ENCODE peak calls at places on chromosomes 2 and 18, in nine cellular contexts. X is astrocyte of the spinal cord; K is stimulated activated CD8-positive, alpha-beta memory T cell treated with anti-CD3 and anti-CD28 coated beads, Interleukin-15, amount 100 ng/mL, for 1 hour; C is fibroblast of pulmonary artery; W is BJ; D is left ventricle myocardium inferior; I is GM12891; N is HEK293T; Y is CD8-positive, alpha-beta memory T cell. T is an unnamed sample.

GRCh38 chr18:31429623-31430022 is 17.9 kb upstream of the DSG3 start:
- DNase-seq in X (no peak), K (no peak), C (no peak), W (no peak), D (no peak), I (no peak), N (no peak), Y (no peak), T (no peak)

GRCh38 chr18:28198588-28198987 is 21.7 kb upstream of the CDH2 start:
- DNase-seq in X (no peak), K (no peak), C (no peak), W (no peak), D (no peak), I (no peak), N (no peak), Y (no peak), T (no peak)

GRCh38 chr2:112579280-112579679 is 5.1 kb upstream of the CHCHD5 start:
- DNase-seq in X (peak), K (no peak), C (peak), W (peak), D (no peak), I (no peak), N (no peak), Y (no peak), T (no peak)

GRCh38 chr2:86621290-86621943 is 2.2 kb downstream of the RNF103 start:
- DNase-seq in X (peak), K (no peak), C (peak), W (no peak), D (no peak), I (no peak), N (no peak), Y (no peak), T (no peak)

GRCh38 chr2:153971250-153971649 is 99.5 kb downstream of the GALNT13 start:
- DNase-seq in X (peak), K (no peak), C (no peak), W (no peak), D (no peak), I (no peak), N (no peak), Y (no peak), T (no peak)

GRCh38 chr2:152622228-152622627 is 95.0 kb downstream of the PRPF40A start:
- DNase-seq in X (no peak), K (no peak), C (no peak), W (no peak), D (no peak), I (no peak), N (no peak), Y (no peak), T (no peak)

GRCh38 chr2:26720322-26721166 is 28.0 kb downstream of the KCNK3 start:
- DNase-seq in X (peak), K (no peak), C (peak), W (no peak), D (peak), I (no peak), N (no peak), Y (no peak), T (no peak)

GRCh38 chr2:210833403-210833802 is 277.0 kb downstream of the CPS1 start:
- DNase-seq in X (no peak), K (no peak), C (no peak), W (no peak), D (no peak), I (no peak), N (no peak), Y (no peak), T (no peak)

GRCh38 chr2:217956895-217957457 is 45.8 kb downstream of the TNS1 start:
- DNase-seq in X (no peak), K (no peak), C (no peak), W (no peak), D (peak), I (no peak), N (no peak), Y (no peak), T (no peak)

GRCh38 chr2:66390811-66391210 is 44.1 kb upstream of the MEIS1 start:
- DNase-seq in X (no peak), K (no peak), C (no peak), W (no peak), D (no peak), I (no peak), N (no peak), Y (no peak), T (no peak)

GRCh38 chr18:13791181-13791580 is 32.8 kb upstream of the MC5R start:
- DNase-seq in X (no peak), K (no peak), C (peak), W (no peak), D (no peak), I (no peak), N (no peak), Y (no peak), T (no peak)